ENCODE peak calls at places on chromosome 10, in six cellular contexts. K is activated effector memory CD4-positive, alpha-beta T cell treated with anti-CD3 and anti-CD28 coated beads, Interleukin-2, amount 50 U/mL, for 16 hours; H is stimulated activated CD8-positive, alpha-beta memory T cell treated with anti-CD3 and anti-CD28 coated beads, Interleukin-15, amount 100 ng/mL, for 24 hours; G is stomach; U is SK-N-DZ; X is stimulated activated CD4-positive, alpha-beta T cell treated with anti-CD3 and anti-CD28 coated beads, Interleukin-1b, Interleukin-23, amount 100 ng/mL, for 24 hours. C is an unnamed sample.

GRCh38 chr10:127964644-127965043 is 57.7 kb downstream of the PTPRE start:
- DNase-seq in U (no peak), X (no peak), G (no peak), K (no peak), H (no peak), C (no peak)

GRCh38 chr10:77827383-77827782 is 99.2 kb downstream of the DLG5 start:
- DNase-seq in H (no peak), U (no peak), G (no peak), K (no peak), X (no peak), C (no peak)

GRCh38 chr10:93751832-93752231 is 5.9 kb upstream of the LGI1 start:
- DNase-seq in H (no peak), K (no peak), U (peak), G (no peak), X (no peak), C (no peak)

GRCh38 chr10:69845574-69846251 is 44.0 kb downstream of the COL13A1 start:
- DNase-seq in U (no peak), G (no peak), K (no peak), X (no peak), H (no peak), C (no peak)

GRCh38 chr10:132691711-132692153 is 94.2 kb downstream of the NKX6-2 start:
- DNase-seq in U (no peak), K (peak), G (no peak), X (no peak), H (no peak), C (no peak)

GRCh38 chr10:34740321-34740720 is 74.8 kb downstream of the PARD3 start:
- DNase-seq in U (no peak), G (no peak), K (no peak), X (no peak), H (no peak), C (no peak)

GRCh38 chr10:82742478-82742877 is 867.5 kb downstream of the NRG3 start:
- DNase-seq in U (no peak), H (no peak), X (no peak), G (peak), K (no peak), C (no peak)

GRCh38 chr10:29757551-29758297 is 123.0 kb upstream of the SVIL start:
- DNase-seq in U (no peak), G (no peak), X (no peak), K (no peak), H (no peak), C (no peak)

GRCh38 chr10:75502389-75502788 is 71.0 kb downstream of the LRMDA start:
- DNase-seq in U (no peak), H (no peak), G (no peak), K (no peak), X (no peak), C (no peak)

GRCh38 chr10:122362621-122363020 is 11.9 kb upstream of the PLEKHA1 start:
- DNase-seq in H (no peak), U (no peak), G (no peak), X (no peak), K (no peak), C (no peak)

C was measured in T-helper 1 cell.